ENCODE peak calls at places on chromosomes 5 and 9, in eight cellular contexts. A is suprapubic skin; T is astrocyte of the hippocampus; D is CD4-positive, alpha-beta memory T cell; W is B cell; N is PC-9; K is NCI-H1694 treated with DMSO at 0.1 percent for 48 hours; F is NCI-H1417. Z is an unnamed sample.
A peak's percentile ranks its signal among the peaks of the same experiment; 100 is the strongest.

GRCh38 chr5:56244676-56245075 is 11.5 kb upstream of the ANKRD55 start:
- DNase-seq in N (no peak), T (no peak), F (no peak), W (no peak), D (no peak), K (no peak), A (no peak), Z (no peak)

GRCh38 chr5:78003914-78004313 is 227.8 kb upstream of the TBCA start:
- DNase-seq in N (no peak), W (no peak), T (no peak), A (no peak), D (no peak), K (no peak), F (peak; percentile 72), Z (no peak)

GRCh38 chr9:130938184-130938651 is 829 bp downstream of the FIBCD1 start:
- DNase-seq in T (no peak), F (no peak), W (no peak), D (no peak), K (no peak), A (no peak), N (no peak), Z (no peak)

GRCh38 chr9:98549401-98549800 is 159.3 kb downstream of the GABBR2 start:
- DNase-seq in N (no peak), D (no peak), T (peak; percentile 59), A (no peak), W (no peak), K (no peak), F (no peak), Z (no peak)

GRCh38 chr5:149962040-149962439 is 1.5 kb downstream of the SLC26A2 start:
- DNase-seq in F (peak; percentile 21), D (no peak), W (no peak), T (peak; percentile 78), K (peak; percentile 66), A (no peak), N (peak; percentile 16), Z (no peak)

GRCh38 chr5:173884402-173885053 is 3.6 kb upstream of the CPEB4 start:
- DNase-seq in T (no peak), F (no peak), D (peak; percentile 63), W (peak; percentile 20), K (no peak), N (peak; percentile 49), A (no peak), Z (no peak)

GRCh38 chr5:128539038-128539429 is 989 bp upstream of the FBN2 start:
- DNase-seq in D (no peak), W (no peak), K (no peak), F (peak; percentile 25), T (peak; percentile 80), A (no peak), N (no peak), Z (no peak)

GRCh38 chr5:170559296-170559695 is 55.5 kb downstream of the KCNIP1 start:
- DNase-seq in T (no peak), A (no peak), N (no peak), K (no peak), F (no peak), W (no peak), D (no peak), Z (no peak)

GRCh38 chr9:105295151-105295550 is 50.7 kb downstream of the SLC44A1 start:
- DNase-seq in F (no peak), T (no peak), W (no peak), D (no peak), K (no peak), A (no peak), N (no peak), Z (no peak)

GRCh38 chr9:107852891-107853290 is 363.3 kb upstream of the KLF4 start:
- DNase-seq in A (no peak), K (no peak), T (no peak), W (no peak), N (peak; percentile 9), F (no peak), D (no peak), Z (no peak)

GRCh38 chr9:90839183-90839582 is 37.6 kb downstream of the SYK start:
- DNase-seq in T (no peak), D (no peak), K (no peak), F (no peak), A (no peak), W (no peak), N (no peak), Z (no peak)

GRCh38 chr5:67808340-67808739 is 407.2 kb upstream of the PIK3R1 start:
- DNase-seq in T (no peak), F (no peak), D (no peak), N (no peak), K (no peak), A (no peak), W (no peak), Z (no peak)

GRCh38 chr9:129143461-129143927 is 32.3 kb downstream of the PTPA start:
- DNase-seq in A (no peak), T (peak; percentile 68), W (no peak), K (no peak), F (no peak), D (no peak), N (no peak), Z (no peak)

GRCh38 chr5:137627730-137628129 is 108.2 kb downstream of the KLHL3 start:
- DNase-seq in A (no peak), D (no peak), K (no peak), F (no peak), N (no peak), T (no peak), W (no peak), Z (no peak)

GRCh38 chr5:97547999-97548797 is 365.2 kb upstream of the RIOK2 start:
- DNase-seq in N (no peak), W (no peak), T (no peak), K (no peak), A (no peak), D (no peak), F (no peak), Z (no peak)

GRCh38 chr9:107933042-107933441 is 443.5 kb upstream of the KLF4 start:
- DNase-seq in D (no peak), W (no peak), N (no peak), A (no peak), K (no peak), F (no peak), T (no peak), Z (no peak)

GRCh38 chr9:114805670-114806551 is at the start of gene TNFSF15:
- DNase-seq in T (peak; percentile 8), F (peak; percentile 55), K (no peak), W (peak; percentile 34), D (no peak), A (no peak), N (peak; percentile 82), Z (no peak)

GRCh38 chr9:110048976-110049698 is 158.8 kb downstream of the C9orf152 start:
- DNase-seq in F (peak; percentile 85), N (peak; percentile 45), A (peak; percentile 70), D (no peak), K (no peak), T (peak; percentile 70), W (peak; percentile 40), Z (peak; percentile 17)

GRCh38 chr5:131649160-131649559 is 14.1 kb upstream of the RAPGEF6 start:
- DNase-seq in W (no peak), A (no peak), K (no peak), N (no peak), T (peak; percentile 43), D (no peak), F (no peak), Z (no peak)

GRCh38 chr5:148702019-148702596 is 47.8 kb upstream of the HTR4 start:
- DNase-seq in W (no peak), A (no peak), F (no peak), T (no peak), D (no peak), N (no peak), K (no peak), Z (no peak)

GRCh38 chr9:125151730-125152129 is 8.4 kb upstream of the SCAI start:
- DNase-seq in K (no peak), W (no peak), N (no peak), D (no peak), T (no peak), F (no peak), A (no peak), Z (no peak)

GRCh38 chr9:109315889-109316640 is 4.8 kb downstream of the EPB41L4B start:
- DNase-seq in D (no peak), T (peak; percentile 96), K (peak; percentile 83), A (peak; percentile 80), W (no peak), F (peak; percentile 92), N (peak; percentile 91), Z (no peak)

GRCh38 chr9:89743216-89743575 is 138.4 kb downstream of the GADD45G start:
- DNase-seq in N (no peak), A (no peak), K (no peak), F (no peak), D (no peak), W (no peak), T (no peak), Z (no peak)

GRCh38 chr9:72396247-72397091 is 31.5 kb upstream of the ZFAND5 start:
- DNase-seq in N (peak; percentile 4), T (peak; percentile 45), W (no peak), K (no peak), A (no peak), F (peak; percentile 68), D (no peak), Z (no peak)

GRCh38 chr5:35815089-35815936 is 41.4 kb upstream of the IL7R start:
- DNase-seq in A (no peak), D (peak; percentile 53), T (peak; percentile 39), W (no peak), F (peak; percentile 70), K (peak; percentile 73), N (no peak), Z (no peak)

GRCh38 chr5:112121268-112121667 is 297.8 kb downstream of the EPB41L4A start:
- DNase-seq in D (no peak), N (no peak), A (no peak), F (no peak), K (no peak), W (no peak), T (no peak), Z (no peak)

GRCh38 chr5:150209020-150209635 is 19.3 kb downstream of the SLC6A7 start:
- DNase-seq in N (peak; percentile 83), K (no peak), T (peak; percentile 78), F (no peak), A (peak; percentile 77), W (no peak), D (no peak), Z (no peak)

GRCh38 chr9:123954921-123955320 is 25.0 kb upstream of the DENND1A start:
- DNase-seq in N (no peak), F (no peak), K (no peak), D (no peak), A (no peak), W (no peak), T (no peak), Z (no peak)

Z was measured in D721Med.